ENCODE peak calls at places on chromosomes 6 and 20, in seven cellular contexts. N, E, Z, P, Y, B and T are unnamed samples. For H3K27me3, the result is how much of the 10 kb centered on the place peaks cover.

GRCh38 chr6:43933111-43933885 is 163.3 kb downstream of the VEGFA start:
- DNase-seq in Y (peak), B (no peak), P (no peak), E (peak), N (no peak), Z (peak), T (no peak)

GRCh38 chr6:125200986-125201385 is 47.4 kb downstream of the TPD52L1 start:
- DNase-seq in B (no peak), Z (no peak), E (no peak), P (no peak), N (no peak), Y (no peak), T (no peak)

GRCh38 chr20:38165089-38165965 is at the start of gene TGM2:
- DNase-seq in Z (peak), E (peak), B (peak), P (no peak), N (peak), Y (peak), T (no peak)

GRCh38 chr6:42729731-42730130 is 7.3 kb upstream of the PRPH2 start:
- DNase-seq in Z (peak), N (no peak), P (no peak), E (peak), Y (no peak), B (peak), T (no peak)

GRCh38 chr6:35230950-35231349 is 17.2 kb downstream of the SCUBE3 start:
- DNase-seq in Z (no peak), Y (peak), N (no peak), B (no peak), E (no peak), P (no peak), T (no peak)

GRCh38 chr6:7256785-7257184 is 56.2 kb downstream of the SSR1 start:
- DNase-seq in N (no peak), P (no peak), B (no peak), E (no peak), Y (no peak), Z (no peak), T (no peak)

GRCh38 chr6:122609881-122610689 is at the start of gene PKIB:
- DNase-seq in Y (peak), E (peak), P (peak), B (peak), Z (peak), N (peak), T (peak)

GRCh38 chr6:133101790-133102189 is 139.4 kb upstream of the EYA4 start:
- DNase-seq in Z (peak), N (no peak), P (no peak), Y (no peak), B (no peak), E (no peak), T (no peak)

GRCh38 chr6:22145294-22145693 is 151.5 kb downstream of the PRL start:
- DNase-seq in N (no peak), P (no peak), E (no peak), Z (no peak), Y (no peak), B (no peak), T (no peak)

GRCh38 chr20:17549131-17549530 is 18.0 kb upstream of the BFSP1 start:
- DNase-seq in N (no peak), Z (no peak), P (no peak), Y (no peak), E (no peak), B (no peak), T (no peak)

GRCh38 chr6:38016824-38017223 is 197.3 kb downstream of the ZFAND3 start:
- DNase-seq in P (no peak), Y (no peak), N (no peak), E (no peak), Z (no peak), B (no peak), T (no peak)

GRCh38 chr6:4664117-4664626 is 112.0 kb upstream of the CDYL start:
- DNase-seq in N (peak), Y (peak), B (peak), Z (peak), E (peak), P (peak), T (no peak)

GRCh38 chr6:52389626-52390360 is 27.8 kb downstream of the PAQR8 start:
- DNase-seq in Y (no peak), Z (peak), N (peak), B (peak), E (peak), P (no peak), T (peak)

GRCh38 chr20:33251496-33251895 is 15.7 kb downstream of the BPIFA1 start:
- DNase-seq in Y (no peak), N (no peak), E (no peak), P (no peak), Z (no peak), B (no peak), T (no peak)

GRCh38 chr6:4370066-4370465 is 234.7 kb upstream of the ECI2 start:
- DNase-seq in P (no peak), B (no peak), Z (peak), N (no peak), Y (no peak), E (no peak), T (peak)

GRCh38 chr6:53627391-53628218 is 38.0 kb downstream of the KLHL31 start:
- DNase-seq in P (no peak), N (no peak), Z (no peak), Y (no peak), B (no peak), E (no peak), T (no peak)

GRCh38 chr20:47233333-47234188 is 122.9 kb downstream of the ZMYND8 start:
- DNase-seq in P (no peak), B (no peak), E (no peak), Y (no peak), Z (peak), N (no peak), T (no peak)

GRCh38 chr6:15770347-15771143 is 107.7 kb upstream of the DTNBP1 start:
- DNase-seq in E (peak), B (no peak), P (no peak), Z (peak), N (no peak), Y (no peak), T (peak)
- TF ChIP-seq CTCF in E (no peak), B (no peak), P (no peak), Z (no peak), N (no peak), Y (no peak), T (no peak)

DNA sequence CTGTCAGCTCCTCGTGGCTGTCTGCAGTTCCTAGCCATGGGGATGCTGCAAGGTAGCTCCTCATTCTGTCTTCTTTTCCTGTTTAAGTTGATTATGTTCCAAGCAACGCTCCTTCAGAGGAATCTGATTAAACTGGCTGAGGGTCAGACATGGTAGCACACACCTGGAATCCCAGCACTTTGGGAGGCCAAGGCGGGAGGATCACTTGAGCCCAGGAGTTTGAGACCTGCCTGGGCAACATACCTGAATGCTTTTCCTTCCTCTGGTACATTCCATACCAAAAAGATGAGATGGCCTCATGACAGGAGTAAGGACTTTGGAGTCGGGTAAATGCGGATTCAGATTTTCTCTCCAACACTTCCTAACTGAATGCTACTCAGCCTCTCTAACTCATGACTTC is 246.8 kb upstream of the JARID2 start:
- DNase-seq in Y (no peak), B (no peak), P (no peak), E (no peak), Z (no peak), N (no peak), T (no peak)
- H3K4me3 ChIP-seq in Y (no peak), B (no peak), P (no peak), E (no peak), Z (no peak), N (no peak), T (no peak)

DNA sequence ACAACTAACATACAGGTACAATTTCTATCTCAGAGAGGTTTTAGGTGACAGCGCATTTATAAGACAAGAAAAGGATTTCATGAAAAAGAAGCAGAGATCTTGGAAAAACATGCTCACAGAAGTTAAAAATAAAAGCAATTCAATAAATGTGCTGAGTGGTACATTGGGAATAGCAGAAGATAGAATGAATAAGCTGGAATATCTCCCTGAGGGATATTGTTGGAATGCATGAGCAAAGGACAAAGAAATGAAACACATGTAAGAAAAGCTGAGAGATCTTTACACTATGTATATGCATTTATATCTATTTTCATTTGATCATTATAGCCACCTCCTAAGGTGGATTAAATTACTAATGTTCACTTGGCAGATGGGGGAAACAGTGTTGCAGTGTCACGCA is 542.1 kb upstream of the MARCKS start:
- DNase-seq in B (no peak), Y (no peak), Z (no peak), P (no peak), E (no peak), N (no peak), T (no peak)
- H3K27me3 ChIP-seq in B (under half), Y (under half), Z (under half), P (under half), E (under half), N (under half), T (under half)

GRCh38 chr20:54477556-54477955 is 2.2 kb downstream of the DOK5 start:
- DNase-seq in N (no peak), E (no peak), B (no peak), Y (no peak), P (no peak), Z (peak), T (no peak)

GRCh38 chr20:54476336-54476928 is 1.0 kb downstream of the DOK5 start:
- DNase-seq in E (no peak), N (no peak), Y (no peak), Z (no peak), B (no peak), P (no peak), T (no peak)

GRCh38 chr20:54479138-54479906 is 3.9 kb downstream of the DOK5 start:
- DNase-seq in Z (peak), P (no peak), N (no peak), B (no peak), Y (no peak), E (peak), T (no peak)

GRCh38 chr20:54475334-54476287 is at the start of gene DOK5:
- DNase-seq in B (no peak), N (peak), P (peak), Y (no peak), E (peak), Z (peak), T (no peak)

GRCh38 chr20:54477134-54477533 is 1.7 kb downstream of the DOK5 start:
- DNase-seq in B (no peak), Y (no peak), P (no peak), E (no peak), Z (no peak), N (no peak), T (no peak)
- TF ChIP-seq CTCF in B (no peak), Y (no peak), P (no peak), E (no peak), Z (no peak), N (no peak), T (no peak)

DNA sequence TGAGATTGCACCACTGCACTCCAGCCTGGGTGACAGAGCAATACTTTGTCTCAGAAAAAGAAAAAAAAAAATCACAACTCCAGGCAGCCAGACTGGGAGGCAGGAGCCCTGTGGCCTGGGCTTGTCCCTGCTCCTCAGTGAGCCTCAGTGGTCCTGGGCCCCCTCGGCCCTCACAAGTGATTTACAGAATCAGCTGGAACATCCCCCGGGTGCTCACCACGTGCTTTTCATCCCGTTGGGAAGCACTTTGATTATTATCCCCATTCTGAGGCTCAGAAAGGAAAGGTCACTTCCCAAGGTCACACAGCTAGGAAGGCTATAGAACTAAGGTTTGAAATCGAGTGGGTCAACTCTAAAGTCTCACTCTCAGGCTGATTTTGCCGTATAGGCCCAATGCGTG is 43.1 kb upstream of the TLDC2 start:
- DNase-seq in Z (no peak), E (no peak), N (no peak), B (no peak), P (no peak), Y (no peak), T (no peak)
- H3K4me3 ChIP-seq in Z (no peak), E (no peak), N (no peak), B (no peak), P (no peak), Y (no peak), T (no peak)

GRCh38 chr6:27280540-27281000 is 31.5 kb downstream of the POM121L2 start:
- DNase-seq in E (peak), N (no peak), Y (no peak), P (no peak), B (no peak), Z (no peak), T (no peak)

GRCh38 chr6:27279513-27280063 is 32.1 kb downstream of the PRSS16 start:
- DNase-seq in B (no peak), N (no peak), Y (no peak), E (peak), Z (no peak), P (no peak), T (no peak)

GRCh38 chr6:27281569-27281968 is 30.5 kb downstream of the POM121L2 start:
- DNase-seq in N (no peak), P (no peak), Y (no peak), Z (no peak), B (no peak), E (no peak), T (no peak)

GRCh38 chr6:27280064-27280539 is 32.0 kb downstream of the POM121L2 start:
- DNase-seq in B (peak), Z (peak), P (no peak), E (peak), N (no peak), Y (no peak), T (no peak)

DNA sequence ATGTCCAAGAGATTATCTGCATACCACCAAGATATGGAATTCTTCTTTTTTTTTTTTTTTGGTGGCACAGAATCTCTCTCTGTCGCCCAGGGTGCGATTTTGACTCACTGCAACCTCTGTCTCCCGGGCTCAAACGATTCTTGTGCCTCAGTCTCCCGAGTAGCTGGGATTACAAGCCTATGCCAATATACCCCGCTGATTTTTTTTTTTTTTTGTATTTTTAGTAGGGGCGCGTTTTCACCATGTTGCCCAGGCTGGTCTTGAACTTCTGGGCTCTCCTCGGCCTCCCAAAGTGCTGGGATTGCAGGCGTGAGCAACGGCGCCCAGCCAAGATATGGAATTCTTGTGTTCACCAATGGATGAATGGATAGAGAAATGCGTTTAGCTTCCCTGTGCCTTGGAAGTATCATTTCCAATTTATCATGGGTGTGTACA is 31.0 kb downstream of the POM121L2 start:
- DNase-seq in B (no peak), N (no peak), E (no peak), Z (no peak), Y (no peak), P (no peak), T (no peak)
- H3K27me3 ChIP-seq in B (under half), N (under half), E (under half), Z (under half), Y (half or more), P (half or more), T (under half)

DNA sequence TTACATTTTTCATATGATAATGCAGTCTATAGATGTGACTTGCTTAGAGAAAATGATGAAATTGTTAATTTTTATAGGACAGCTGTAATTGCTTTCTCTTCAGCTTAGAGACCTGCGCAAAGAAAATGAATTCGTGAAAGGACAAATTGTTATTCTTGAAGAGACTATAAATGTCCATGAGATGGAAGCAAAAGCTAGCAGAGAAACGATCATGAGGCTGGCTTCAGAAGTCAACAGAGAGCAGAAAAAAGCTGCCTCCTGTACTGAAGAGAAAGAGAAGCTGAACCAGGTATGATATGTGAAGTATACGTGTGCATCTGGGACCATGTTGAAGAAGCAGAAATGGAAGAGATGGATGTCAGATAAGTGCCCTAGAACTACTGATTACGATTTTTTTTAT is 54.4 kb downstream of the CCDC170 start:
- DNase-seq in E (no peak), P (no peak), Y (no peak), N (no peak), Z (no peak), B (no peak), T (no peak)
- TF ChIP-seq CTCF in E (no peak), P (no peak), Y (no peak), N (no peak), Z (no peak), B (no peak), T (no peak)

GRCh38 chr20:45470939-45471338 is 1.4 kb downstream of the WFDC2 start:
- DNase-seq in E (no peak), P (no peak), N (no peak), Y (no peak), Z (no peak), B (no peak), T (no peak)
- H3K4me3 ChIP-seq in E (peak), P (peak), N (peak), Y (peak), Z (peak), B (no peak), T (peak)